ENCODE peak calls at places on chromosomes 5 and 9, in nine cellular contexts. Z, F, B, T, S, X, Y, J and L are unnamed samples.

GRCh38 chr5:127425868-127426267 is 91.6 kb upstream of the PRRC1 start:
- DNase-seq in Z (no peak), F (no peak), B (no peak), T (no peak), S (no peak), X (no peak), Y (no peak), J (no peak), L (no peak)

GRCh38 chr5:171365351-171365750 is 22.3 kb upstream of the NPM1 start:
- DNase-seq in Z (peak; percentile 21), F (no peak), B (peak; percentile 23), T (no peak), S (no peak), X (peak; percentile 9), Y (no peak), J (no peak), L (peak; percentile 32)

GRCh38 chr9:95793924-95794828 is 81.3 kb upstream of the ERCC6L2 start:
- DNase-seq in Z (peak; percentile 99), F (no peak), B (no peak), T (no peak), S (no peak), X (peak; percentile 98), Y (no peak), J (no peak), L (peak; percentile 94)

GRCh38 chr5:7251127-7251526 is 144.8 kb upstream of the ADCY2 start:
- DNase-seq in Z (no peak), F (no peak), B (no peak), T (no peak), S (no peak), X (no peak), Y (no peak), J (no peak), L (no peak)

GRCh38 chr9:106890621-106891020 is 27.7 kb downstream of the ZNF462 start:
- DNase-seq in Z (no peak), F (no peak), B (no peak), T (no peak), S (no peak), X (no peak), Y (no peak), J (no peak), L (no peak)

GRCh38 chr5:92283521-92283920 is 900.4 kb upstream of the ARRDC3 start:
- DNase-seq in Z (no peak), F (no peak), B (no peak), T (no peak), S (no peak), X (no peak), Y (no peak), J (no peak), L (no peak)

GRCh38 chr9:138096192-138096845 is 218.7 kb downstream of the CACNA1B start:
- DNase-seq in Z (no peak), F (peak; percentile 32), B (no peak), T (peak; percentile 64), S (no peak), X (no peak), Y (peak; percentile 48), J (peak; percentile 9), L (no peak)

GRCh38 chr5:126369995-126370731 is 53.0 kb upstream of the GRAMD2B start:
- DNase-seq in Z (no peak), F (no peak), B (peak; percentile 6), T (no peak), S (no peak), X (peak; percentile 23), Y (no peak), J (no peak), L (no peak)

GRCh38 chr9:132412089-132412488 is 2.1 kb downstream of the CFAP77 start:
- DNase-seq in Z (peak; percentile 8), F (no peak), B (peak; percentile 27), T (no peak), S (no peak), X (no peak), Y (no peak), J (no peak), L (no peak)

GRCh38 chr5:6943197-6943596 is 230.0 kb downstream of the TENT4A start:
- DNase-seq in Z (no peak), F (no peak), B (no peak), T (no peak), S (no peak), X (no peak), Y (no peak), J (no peak), L (no peak)

GRCh38 chr5:93579561-93580386 is 1.2 kb downstream of the NR2F1-AS1 start:
- DNase-seq in Z (peak; percentile 59), F (peak; percentile 85), B (peak; percentile 28), T (peak; percentile 89), S (no peak), X (peak; percentile 48), Y (peak; percentile 72), J (no peak), L (peak; percentile 71)

DNA sequence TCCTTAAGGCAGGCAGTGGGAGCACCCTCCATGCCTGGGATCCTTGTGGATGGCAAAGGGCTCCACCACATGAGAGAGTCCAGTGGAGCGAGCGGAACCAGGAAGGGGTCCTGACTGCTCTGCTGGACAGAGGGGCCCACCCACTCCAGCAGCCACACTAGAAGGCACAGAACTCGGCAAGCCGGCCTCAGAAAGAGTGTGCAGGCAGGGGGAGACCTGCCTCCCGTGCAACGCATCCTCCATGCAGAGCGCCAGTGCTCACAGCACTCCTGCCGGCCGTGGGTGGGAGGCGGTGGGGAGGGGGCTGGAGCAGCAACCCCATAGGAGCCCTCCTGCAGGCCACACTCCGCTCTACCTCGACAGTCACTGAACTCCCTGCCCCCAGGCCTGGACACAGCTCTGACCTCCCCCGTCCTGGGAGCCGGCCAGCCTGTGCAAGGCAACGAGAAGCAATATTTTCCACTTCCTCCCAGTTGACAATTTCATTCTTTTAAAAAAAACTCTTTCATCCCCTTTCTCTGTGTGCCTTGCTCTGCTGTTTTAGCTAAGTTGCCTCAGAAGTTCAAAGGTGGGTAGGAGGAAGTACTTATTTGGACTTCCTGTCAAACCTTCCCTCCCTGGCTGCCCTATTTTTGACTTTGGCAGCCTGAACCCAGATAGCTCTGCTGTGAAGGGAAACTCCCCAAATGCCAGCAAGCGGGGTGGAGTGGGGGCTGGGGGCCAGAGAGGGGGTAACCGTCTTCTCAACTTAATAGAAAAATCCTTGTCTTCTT is 5.3 kb upstream of the LCP2 start:
- DNase-seq in Z (no peak), F (peak; percentile 90), B (no peak), T (peak; percentile 91), S (no peak), X (no peak), Y (peak; percentile 87), J (no peak), L (no peak)
- TF ChIP-seq CTCF in Z (no peak), F (no peak), B (no peak), T (no peak), S (no peak), X (no peak), Y (no peak), J (no peak), L (no peak)

GRCh38 chr5:94632024-94632423 is 13.6 kb downstream of the SLF1 start:
- DNase-seq in Z (no peak), F (no peak), B (no peak), T (no peak), S (no peak), X (no peak), Y (no peak), J (no peak), L (no peak)
- H3K4me3 ChIP-seq in Z (no peak overlapping the region), F (no peak overlapping the region), B (no peak overlapping the region), T (no peak overlapping the region), S (no peak overlapping the region), X (no peak overlapping the region), Y (no peak overlapping the region), J (no peak overlapping the region), L (no peak overlapping the region)

DNA sequence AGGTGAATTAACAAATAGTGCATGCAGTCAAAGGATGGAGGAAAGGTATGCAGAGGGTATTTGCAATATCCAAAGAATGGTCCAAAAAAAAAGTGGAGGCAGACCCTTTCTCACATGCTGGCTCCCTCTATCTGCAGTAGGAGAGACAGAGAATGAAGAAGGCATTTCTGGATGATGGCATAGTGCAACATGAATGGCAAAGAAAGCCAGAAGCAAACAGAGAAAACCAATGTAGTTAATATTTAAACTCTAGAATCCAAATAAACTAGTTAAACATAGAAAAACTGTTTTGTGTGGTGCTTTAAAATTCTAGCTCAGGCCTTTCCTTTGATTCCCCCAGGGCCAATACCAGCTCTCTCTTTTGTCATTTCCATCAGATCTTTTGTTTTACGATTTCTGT is 403.1 kb upstream of the WWC1 start:
- DNase-seq in Z (no peak), F (no peak), B (no peak), T (no peak), S (no peak), X (no peak), Y (no peak), J (no peak), L (no peak)
- TF ChIP-seq CTCF in Z (no peak), F (no peak), B (no peak), T (no peak), S (no peak), X (no peak), Y (no peak), J (no peak), L (no peak)

GRCh38 chr9:124010665-124011321 is 775 bp upstream of the LHX2 start:
- DNase-seq in Z (no peak), F (no peak), B (peak; percentile 52), T (no peak), S (no peak), X (no peak), Y (no peak), J (no peak), L (no peak)

GRCh38 chr9:124009835-124010226 is 1.7 kb upstream of the LHX2 start:
- DNase-seq in Z (no peak), F (no peak), B (no peak), T (no peak), S (no peak), X (no peak), Y (no peak), J (no peak), L (no peak)

GRCh38 chr9:124010303-124010664 is 1.3 kb upstream of the LHX2 start:
- DNase-seq in Z (no peak), F (no peak), B (no peak), T (no peak), S (no peak), X (no peak), Y (no peak), J (no peak), L (no peak)

GRCh38 chr9:124012368-124013262 is 1.0 kb downstream of the LHX2 start:
- DNase-seq in Z (no peak), F (no peak), B (no peak), T (no peak), S (no peak), X (no peak), Y (no peak), J (no peak), L (no peak)

DNA sequence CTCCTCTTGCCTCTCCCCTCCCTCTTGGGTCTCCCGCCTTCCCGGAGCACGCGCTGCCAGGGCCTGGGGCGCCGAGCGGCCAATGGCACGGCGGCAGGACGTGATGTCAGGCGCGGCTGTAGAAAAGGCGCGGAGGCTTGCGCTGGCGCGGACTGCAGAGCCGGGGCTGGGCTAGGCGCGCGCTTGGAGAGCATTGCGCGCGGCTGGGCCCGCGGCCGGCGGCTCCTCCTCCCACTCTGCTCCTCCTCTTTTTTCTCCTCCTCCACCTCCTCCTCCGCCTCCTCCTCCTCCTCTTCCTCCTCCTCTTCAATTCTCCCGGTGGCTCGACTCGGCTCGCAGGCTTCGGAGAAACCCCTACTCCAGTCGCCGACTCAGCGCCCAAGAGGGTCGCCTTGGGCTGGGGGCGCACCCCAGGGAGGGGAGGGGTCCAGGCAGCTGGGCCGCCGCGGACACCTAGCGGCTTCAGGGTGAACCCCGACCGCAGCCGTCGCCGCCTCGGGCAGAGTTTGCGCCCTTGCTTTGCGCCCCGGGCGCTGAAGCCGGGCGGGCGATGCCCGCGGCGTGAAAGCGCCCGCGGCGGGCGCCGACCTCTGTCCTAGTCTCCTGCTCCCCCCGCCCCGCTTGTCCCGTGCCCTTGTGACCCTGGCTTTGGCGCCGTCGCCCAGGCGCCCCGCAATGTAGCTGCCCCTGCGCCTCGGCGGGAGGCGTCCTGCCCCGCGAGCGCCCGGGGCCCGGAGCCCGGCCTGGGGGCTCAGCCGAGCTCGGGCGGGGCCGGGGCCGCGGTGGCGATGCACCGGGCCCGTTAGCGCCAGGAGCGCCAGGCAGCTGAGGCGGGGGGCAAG is at the start of gene LHX2:
- DNase-seq in Z (peak; percentile 58), F (no peak), B (peak; percentile 95), T (no peak), S (no peak), X (peak; percentile 52), Y (no peak), J (peak; percentile 37), L (peak; percentile 55)
- H3K4me3 ChIP-seq in Z (no peak within 1 kb of the TSS), F (no peak within 1 kb of the TSS), B (peak within 1 kb of the TSS; percentile 65), T (peak within 1 kb of the TSS; percentile 37), S (peak within 1 kb of the TSS; percentile 62), X (no peak within 1 kb of the TSS), Y (peak within 1 kb of the TSS; percentile 37), J (peak within 1 kb of the TSS; percentile 44), L (peak within 1 kb of the TSS; percentile 18)